ENCODE peak calls at places on chromosomes 2 and 18, in seven cellular contexts. Y is upper lobe of right lung, N is cardiac fibroblast, E is fibroblast of pulmonary artery, X is spleen, S is brain microvascular endothelial cell, A is neural progenitor cell. Q is an unnamed sample.

GRCh38 chr18:27709344-27709743 is 467.6 kb downstream of the CDH2 start:
- DNase-seq in Y (no peak), N (no peak), E (no peak), X (no peak), S (no peak), A (no peak), Q (no peak)

GRCh38 chr2:103594823-103595222 is 833.0 kb downstream of the TMEM182 start:
- DNase-seq in Y (no peak), N (no peak), E (no peak), X (no peak), S (no peak), A (no peak), Q (no peak)

GRCh38 chr2:106296182-106296815 is 102.2 kb upstream of the UXS1 start:
- DNase-seq in Y (no peak), N (no peak), E (no peak), X (no peak), S (no peak), A (no peak), Q (no peak)

GRCh38 chr2:237561221-237561620 is 5.2 kb upstream of the PRLH start:
- DNase-seq in Y (peak), N (no peak), E (no peak), X (peak), S (no peak), A (no peak), Q (no peak)

GRCh38 chr18:5456577-5457466 is 87.0 kb downstream of the EPB41L3 start:
- DNase-seq in Y (no peak), N (peak), E (peak), X (no peak), S (peak), A (peak), Q (peak)

GRCh38 chr18:67433971-67434370 is 82.5 kb downstream of the DSEL start:
- DNase-seq in Y (no peak), N (no peak), E (no peak), X (no peak), S (no peak), A (no peak), Q (no peak)

GRCh38 chr2:26562811-26563645 is 78.1 kb downstream of the CIB4 start:
- DNase-seq in Y (peak), N (peak), E (peak), X (peak), S (no peak), A (no peak), Q (peak)

GRCh38 chr2:74502720-74503505 is 3.5 kb upstream of the LBX2 start:
- DNase-seq in Y (peak), N (peak), E (peak), X (peak), S (peak), A (peak), Q (peak)

GRCh38 chr2:96730212-96730611 is 9.7 kb downstream of the LMAN2L start:
- DNase-seq in Y (no peak), N (peak), E (peak), X (no peak), S (peak), A (no peak), Q (peak)

GRCh38 chr2:236855176-236855865 is 230.4 kb upstream of the COPS8 start:
- DNase-seq in Y (no peak), N (no peak), E (no peak), X (no peak), S (no peak), A (no peak), Q (no peak)

GRCh38 chr2:96427917-96428316 is 77.2 kb downstream of the NEURL3 start:
- DNase-seq in Y (no peak), N (peak), E (peak), X (no peak), S (peak), A (no peak), Q (peak)

DNA sequence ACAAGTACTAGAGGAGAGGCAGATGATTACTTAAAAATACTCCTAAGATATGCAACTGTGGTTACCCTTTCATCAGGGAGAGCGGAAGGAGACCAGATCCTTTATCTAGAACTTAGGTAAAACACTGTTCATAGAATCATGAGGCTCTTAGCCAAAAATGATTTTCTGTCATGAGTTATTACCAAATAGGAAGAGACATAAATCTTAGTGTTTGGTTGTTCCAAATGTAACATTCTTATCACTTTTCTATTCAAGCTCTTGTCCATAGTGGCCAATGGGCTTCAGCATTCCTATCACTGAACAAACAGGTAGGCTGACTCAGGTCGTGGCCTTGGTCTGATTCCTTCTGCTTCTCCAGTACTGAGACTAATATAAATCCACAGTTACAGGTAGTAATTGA is 38.5 kb downstream of the RPRD1A start:
- DNase-seq in Y (no peak), N (no peak), E (no peak), X (no peak), S (no peak), A (no peak), Q (peak)
- H3K4me3 ChIP-seq in Y (no peak), N (no peak), E (no peak), X (no peak), S (no peak), A (no peak), Q (no peak)

DNA sequence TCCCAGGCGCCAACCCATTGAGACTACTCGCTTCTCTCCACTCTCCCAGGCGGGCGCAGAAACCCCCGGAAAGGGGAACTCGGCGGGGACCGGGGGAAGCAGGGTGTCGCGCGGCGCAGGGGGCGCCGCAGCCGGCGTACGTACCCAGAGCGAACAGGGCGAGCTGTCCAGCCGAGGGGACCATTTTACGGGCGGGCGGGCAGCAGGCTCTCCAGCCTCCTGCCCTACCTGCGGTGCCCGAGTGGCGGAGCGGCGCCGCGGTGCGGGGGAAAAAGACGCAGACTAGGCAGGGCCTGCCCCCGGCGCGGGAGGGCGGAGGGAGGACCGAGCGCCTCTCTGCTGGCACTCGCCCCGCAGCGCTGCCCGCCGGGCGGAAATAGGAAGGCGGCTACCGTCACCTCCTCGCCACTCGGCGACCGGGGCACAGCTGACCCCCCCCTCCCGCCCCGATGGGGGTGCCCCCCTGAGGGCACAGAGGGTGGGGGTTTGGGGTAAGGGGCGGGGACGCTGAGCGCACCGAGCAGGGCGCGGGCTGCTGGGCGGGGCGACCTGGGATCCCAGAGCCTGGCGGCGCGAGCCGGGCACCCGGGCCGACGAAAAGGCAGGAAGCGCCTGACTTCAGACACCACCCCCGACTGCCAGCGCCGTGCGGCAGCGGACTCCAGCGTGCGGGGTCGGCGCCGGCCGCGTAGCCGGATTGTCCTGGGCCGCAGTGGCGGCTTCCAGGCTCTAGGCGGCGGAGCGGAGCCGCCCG is at the start of gene TGFA:
- DNase-seq in Y (peak), N (peak), E (peak), X (peak), S (no peak), A (peak), Q (peak)
- TF ChIP-seq CTCF in Y (peak), N (peak), E (peak), X (peak), S (peak), A (peak), Q (no peak)

DNA sequence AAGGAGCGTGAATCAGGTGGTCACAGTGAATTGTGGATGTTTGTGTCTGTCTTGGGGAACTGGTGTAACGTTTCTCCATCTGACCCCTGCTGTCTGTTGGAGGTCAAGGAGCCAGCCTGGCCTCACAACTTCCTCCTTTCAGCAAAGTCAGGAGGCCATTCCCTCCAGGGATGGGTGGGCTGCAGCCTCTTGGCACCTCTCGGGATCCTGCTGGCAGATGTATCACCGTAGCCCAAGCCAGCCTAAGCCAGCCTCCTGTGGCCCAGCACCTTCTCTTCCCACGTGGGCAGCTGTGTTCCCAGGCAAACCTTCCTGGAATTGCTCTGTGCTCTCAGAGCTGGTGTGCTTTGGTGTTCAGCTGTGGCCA is 30.5 kb downstream of the HPCAL1 start:
- DNase-seq in Y (no peak), N (no peak), E (no peak), X (no peak), S (no peak), A (no peak), Q (no peak)
- H3K4me3 ChIP-seq in Y (no peak), N (no peak), E (no peak), X (no peak), S (no peak), A (no peak), Q (no peak)

GRCh38 chr2:158907926-158908462 is 60.4 kb upstream of the TANC1 start:
- DNase-seq in Y (no peak), N (no peak), E (no peak), X (no peak), S (no peak), A (no peak), Q (no peak)
- TF ChIP-seq CTCF in Y (no peak), N (no peak), E (no peak), X (no peak), S (no peak), A (no peak), Q (no peak)

GRCh38 chr2:46236876-46237859 is 60.0 kb upstream of the EPAS1 start:
- DNase-seq in Y (no peak), N (no peak), E (no peak), X (no peak), S (no peak), A (no peak), Q (no peak)
- H3K4me3 ChIP-seq in Y (no peak), N (no peak), E (no peak), X (no peak), S (no peak), A (no peak), Q (no peak)

DNA sequence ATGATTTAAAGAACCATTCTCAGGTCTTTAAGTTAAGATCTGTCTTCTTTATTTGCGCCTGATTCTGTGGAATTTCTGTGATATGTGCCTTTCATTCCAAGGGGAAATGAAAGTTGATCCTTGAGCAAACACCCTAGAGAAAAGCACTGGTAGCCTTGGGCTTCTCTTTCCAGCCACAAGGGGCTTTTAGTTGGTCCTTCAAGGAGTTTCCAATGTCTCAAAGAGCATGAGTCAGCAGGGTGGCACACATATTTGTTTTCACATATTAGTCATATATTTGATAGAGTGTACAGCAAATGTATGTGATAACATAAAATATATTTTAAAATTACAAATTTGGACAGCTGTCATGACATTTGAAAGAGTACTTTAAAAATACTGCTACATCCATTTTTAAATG is 339.5 kb downstream of the TXNL1 start:
- DNase-seq in Y (no peak), N (peak), E (peak), X (no peak), S (peak), A (no peak), Q (peak)
- TF ChIP-seq CTCF in Y (no peak), N (peak), E (peak), X (no peak), S (peak), A (no peak), Q (peak)

DNA sequence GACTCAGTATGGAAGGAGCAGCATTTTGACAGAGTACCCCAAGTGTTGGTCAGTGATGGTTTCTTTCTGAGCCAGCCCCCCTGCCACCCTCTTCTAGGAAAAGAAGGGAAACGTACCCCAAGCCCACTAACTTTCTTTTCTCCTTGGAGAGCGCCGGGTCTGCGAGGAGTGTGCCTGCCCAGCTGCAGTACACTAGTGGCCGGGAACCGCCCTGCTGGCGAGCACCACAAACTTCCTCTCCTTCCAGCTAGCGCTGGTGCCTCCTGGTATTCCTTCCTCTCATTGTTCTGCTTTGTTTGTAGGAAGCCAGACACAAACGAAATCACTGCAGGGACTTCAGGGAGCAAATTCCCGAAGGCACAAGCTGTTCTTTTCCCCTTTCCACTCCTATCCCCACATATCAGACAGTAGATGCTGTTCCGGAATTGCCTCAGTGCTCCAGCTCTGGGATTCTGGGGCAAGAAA is 1.8 kb downstream of the CCDC85A start:
- DNase-seq in Y (peak), N (peak), E (peak), X (peak), S (no peak), A (peak), Q (peak)
- H3K4me3 ChIP-seq in Y (peak), N (peak), E (peak), X (peak), S (peak), A (peak), Q (peak)

DNA sequence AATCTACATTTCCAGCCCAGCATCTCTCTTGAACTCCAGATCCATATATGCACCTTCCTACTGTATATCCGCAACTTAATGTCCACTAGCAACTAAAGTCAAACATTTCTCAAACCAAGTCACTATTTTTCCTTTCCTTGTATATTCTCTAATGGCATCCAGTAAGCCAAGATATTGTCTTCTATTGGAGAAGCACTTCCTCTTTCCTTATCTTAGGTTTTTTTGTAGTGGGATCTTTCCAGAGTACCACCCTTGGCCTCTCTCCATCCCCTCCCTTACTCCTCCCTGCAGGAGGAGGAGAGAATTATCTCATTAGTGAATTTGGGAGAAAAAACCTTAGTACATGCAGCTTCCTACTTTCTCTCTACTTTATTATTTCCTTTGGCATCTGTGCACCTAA is 8.7 kb upstream of the DYNC1I2 start:
- DNase-seq in Y (no peak), N (no peak), E (no peak), X (no peak), S (no peak), A (no peak), Q (no peak)
- TF ChIP-seq CTCF in Y (no peak), N (no peak), E (no peak), X (no peak), S (no peak), A (no peak), Q (no peak)

GRCh38 chr18:63301458-63301857 is 18.1 kb downstream of the BCL2 start:
- DNase-seq in Y (no peak), N (peak), E (no peak), X (no peak), S (peak), A (no peak), Q (no peak)
- H3K4me3 ChIP-seq in Y (no peak), N (no peak), E (no peak), X (no peak), S (no peak), A (no peak), Q (no peak)